ENCODE peak calls at places on chromosomes 3 and 15, in five cellular contexts. One of them, this sample, is unnamed.

GRCh38 chr3:102089182-102089581 is 239.9 kb downstream of the NFKBIZ start:
- DNase-seq in DMS153: no peak
- DNase-seq in NCI-H226: no peak
- DNase-seq in GM06990: no peak
- DNase-seq in cardiac septum: no peak
- DNase-seq in this sample: no peak

GRCh38 chr15:77527164-77527778 is 105.4 kb downstream of the LINGO1 start:
- DNase-seq in DMS153: no peak
- DNase-seq in NCI-H226: no peak
- DNase-seq in GM06990: no peak
- DNase-seq in cardiac septum: peak
- DNase-seq in this sample: no peak

GRCh38 chr3:40477671-40478070 is 749 bp downstream of the ZNF619 start:
- DNase-seq in DMS153: no peak
- DNase-seq in NCI-H226: no peak
- DNase-seq in GM06990: no peak
- DNase-seq in cardiac septum: no peak
- DNase-seq in this sample: no peak

GRCh38 chr3:141738636-141739363 is 702 bp downstream of the RNF7 start:
- DNase-seq in DMS153: no peak
- DNase-seq in NCI-H226: peak
- DNase-seq in GM06990: peak
- DNase-seq in cardiac septum: no peak
- DNase-seq in this sample: peak

GRCh38 chr3:167839460-167839859 is 103.9 kb downstream of the SERPINI1 start:
- DNase-seq in DMS153: no peak
- DNase-seq in NCI-H226: no peak
- DNase-seq in GM06990: no peak
- DNase-seq in cardiac septum: no peak
- DNase-seq in this sample: no peak

GRCh38 chr3:65833761-65834505 is 204.8 kb downstream of the MAGI1 start:
- DNase-seq in DMS153: no peak
- DNase-seq in NCI-H226: peak
- DNase-seq in GM06990: peak
- DNase-seq in cardiac septum: no peak
- DNase-seq in this sample: peak

GRCh38 chr15:36498922-36499321 is 80.5 kb upstream of the CDIN1 start:
- DNase-seq in DMS153: no peak
- DNase-seq in NCI-H226: no peak
- DNase-seq in GM06990: no peak
- DNase-seq in cardiac septum: no peak
- DNase-seq in this sample: no peak

GRCh38 chr3:48739955-48740823 is 23.2 kb upstream of the IP6K2 start:
- DNase-seq in DMS153: peak
- DNase-seq in NCI-H226: peak
- DNase-seq in GM06990: peak
- DNase-seq in cardiac septum: peak
- DNase-seq in this sample: peak

GRCh38 chr15:90099868-90100854 is 2.1 kb downstream of the IDH2 start:
- DNase-seq in DMS153: no peak
- DNase-seq in NCI-H226: peak
- DNase-seq in GM06990: no peak
- DNase-seq in cardiac septum: peak
- DNase-seq in this sample: peak

GRCh38 chr3:188453431-188454384 is 299.8 kb downstream of the LPP start:
- DNase-seq in DMS153: no peak
- DNase-seq in NCI-H226: no peak
- DNase-seq in GM06990: no peak
- DNase-seq in cardiac septum: no peak
- DNase-seq in this sample: no peak